ENCODE peak calls at places on chromosomes 16 and 17, in six cellular contexts. X, B, Y, N, G and W are unnamed samples.
A peak's percentile ranks its signal among the peaks of the same experiment; 100 is the strongest.

GRCh38 chr17:82241926-82242697 is 13.3 kb downstream of the SLC16A3 start:
- DNase-seq in X (no peak), B (no peak), Y (no peak), N (no peak), G (peak; percentile 21), W (no peak)

GRCh38 chr16:24069036-24069590 is 187.0 kb upstream of the CACNG3 start:
- DNase-seq in X (no peak), B (no peak), Y (no peak), N (no peak), G (no peak), W (no peak)

GRCh38 chr16:12417051-12417818 is 386.5 kb downstream of the CPPED1 start:
- DNase-seq in X (no peak), B (no peak), Y (no peak), N (no peak), G (no peak), W (no peak)

GRCh38 chr17:5615476-5615875 is 31.2 kb upstream of the NLRP1 start:
- DNase-seq in X (no peak), B (no peak), Y (no peak), N (no peak), G (no peak), W (no peak)

GRCh38 chr16:25893332-25893731 is 201.6 kb downstream of the HS3ST4 start:
- DNase-seq in X (no peak), B (no peak), Y (no peak), N (no peak), G (no peak), W (no peak)

GRCh38 chr17:73308017-73308823 is 3.6 kb downstream of the CDC42EP4 start:
- DNase-seq in X (no peak), B (no peak), Y (no peak), N (peak; percentile 92), G (peak; percentile 51), W (no peak)

GRCh38 chr16:11066231-11066870 is 122.0 kb downstream of the CLEC16A start:
- DNase-seq in X (peak; percentile 33), B (no peak), Y (no peak), N (no peak), G (no peak), W (no peak)

GRCh38 chr17:17088104-17088485 is 45.8 kb downstream of the MPRIP start:
- DNase-seq in X (no peak), B (no peak), Y (no peak), N (no peak), G (no peak), W (no peak)

GRCh38 chr17:65334391-65334790 is 197.2 kb downstream of the RGS9 start:
- DNase-seq in X (no peak), B (no peak), Y (no peak), N (no peak), G (no peak), W (no peak)

GRCh38 chr17:60534613-60535157 is 8.6 kb upstream of the APPBP2 start:
- DNase-seq in X (no peak), B (no peak), Y (no peak), N (no peak), G (no peak), W (no peak)

GRCh38 chr17:64128787-64129514 is 993 bp downstream of the ERN1 start:
- DNase-seq in X (peak; percentile 28), B (no peak), Y (no peak), N (peak; percentile 24), G (peak; percentile 34), W (no peak)

GRCh38 chr16:57971848-57972247 is 920 bp upstream of the CNGB1 start:
- DNase-seq in X (no peak), B (no peak), Y (no peak), N (no peak), G (no peak), W (no peak)

GRCh38 chr17:58153046-58153445 is 4.9 kb downstream of the OR4D1 start:
- DNase-seq in X (peak; percentile 84), B (no peak), Y (no peak), N (no peak), G (no peak), W (no peak)

GRCh38 chr17:45338023-45338781 is 21.4 kb upstream of the MAP3K14 start:
- DNase-seq in X (no peak), B (no peak), Y (no peak), N (peak; percentile 59), G (no peak), W (no peak)

GRCh38 chr17:19295478-19296200 is 58.5 kb downstream of the EPN2 start:
- DNase-seq in X (no peak), B (no peak), Y (no peak), N (no peak), G (no peak), W (no peak)

GRCh38 chr16:11526921-11527320 is 59.8 kb downstream of the LITAF start:
- DNase-seq in X (no peak), B (no peak), Y (no peak), N (no peak), G (peak; percentile 15), W (no peak)

GRCh38 chr16:48576927-48577326 is 33.1 kb downstream of the N4BP1 start:
- DNase-seq in X (no peak), B (no peak), Y (no peak), N (no peak), G (peak; percentile 15), W (no peak)

GRCh38 chr17:29838961-29839360 is 91.1 kb downstream of the SSH2 start:
- DNase-seq in X (no peak), B (no peak), Y (no peak), N (peak; percentile 31), G (no peak), W (peak; percentile 45)

GRCh38 chr16:11084484-11085024 is 140.2 kb downstream of the CLEC16A start:
- DNase-seq in X (no peak), B (no peak), Y (no peak), N (no peak), G (peak; percentile 68), W (no peak)

GRCh38 chr16:72997141-72997542 is 50.8 kb downstream of the ZFHX3 start:
- DNase-seq in X (no peak), B (no peak), Y (no peak), N (no peak), G (no peak), W (no peak)

GRCh38 chr16:83928341-83929055 is 24.5 kb upstream of the OSGIN1 start:
- DNase-seq in X (no peak), B (no peak), Y (no peak), N (no peak), G (peak; percentile 90), W (no peak)